ENCODE peak calls at places on chromosomes 3 and 15, in five cellular contexts. U is K562, G is IMR-90, F is GM23338, I is mammary epithelial cell. N is an unnamed sample.

GRCh38 chr15:66834863-66835557 is 133.0 kb downstream of the SMAD6 start:
- DNase-seq in G (no peak), U (no peak), I (no peak), F (peak; percentile 82), N (no peak)

GRCh38 chr3:182979103-182979697 is 1.1 kb downstream of the DCUN1D1 start:
- DNase-seq in I (peak; percentile 21), U (no peak), G (peak; percentile 11), F (no peak), N (peak; percentile 46)

GRCh38 chr3:149224736-149225594 is 3.3 kb upstream of the CP start:
- DNase-seq in F (no peak), G (peak; percentile 92), I (peak; percentile 96), U (peak; percentile 13), N (peak; percentile 78)

GRCh38 chr3:72896996-72897757 is 9.3 kb downstream of the GXYLT2 start:
- DNase-seq in G (peak; percentile 69), F (no peak), I (peak; percentile 12), U (no peak), N (no peak)

GRCh38 chr15:72198410-72199270 is 1.1 kb upstream of the GRAMD2A start:
- DNase-seq in F (peak; percentile 20), U (no peak), G (no peak), I (no peak), N (no peak)

GRCh38 chr15:74867562-74868458 is 5.4 kb downstream of the SCAMP2 start:
- DNase-seq in F (no peak), U (no peak), I (no peak), G (no peak), N (no peak)

GRCh38 chr3:106326941-106327765 is 458.3 kb upstream of the CBLB start:
- DNase-seq in I (no peak), F (no peak), U (no peak), G (peak; percentile 43), N (no peak)

GRCh38 chr15:67248106-67248505 is 6.4 kb downstream of the AAGAB start:
- DNase-seq in I (peak; percentile 5), U (no peak), F (no peak), G (peak; percentile 54), N (no peak)

GRCh38 chr15:58467722-58468436 is 36.1 kb downstream of the LIPC start:
- DNase-seq in F (no peak), G (no peak), I (no peak), U (no peak), N (no peak)

GRCh38 chr3:122100591-122101491 is 45.7 kb downstream of the CD86 start:
- DNase-seq in F (peak; percentile 6), I (no peak), G (no peak), U (no peak), N (no peak)

GRCh38 chr3:175129126-175129525 is 270.0 kb downstream of the NAALADL2 start:
- DNase-seq in I (peak; percentile 55), U (no peak), G (peak; percentile 63), F (no peak), N (no peak)

GRCh38 chr15:72782993-72783562 is 480 bp downstream of the ADPGK start:
- DNase-seq in I (peak; percentile 41), F (peak; percentile 43), U (no peak), G (peak; percentile 27), N (peak; percentile 74)

GRCh38 chr3:188021502-188022040 is 132.4 kb upstream of the LPP start:
- DNase-seq in U (no peak), G (peak; percentile 84), F (peak; percentile 27), I (peak; percentile 17), N (no peak)

GRCh38 chr3:21783834-21784233 is 32.8 kb upstream of the ZNF385D start:
- DNase-seq in I (no peak), F (no peak), U (peak; percentile 13), G (no peak), N (no peak)
- H3K4me3 ChIP-seq in I (no peak overlapping the region), F (no peak overlapping the region), U (no peak overlapping the region), G (no peak overlapping the region), N (no peak overlapping the region)

DNA sequence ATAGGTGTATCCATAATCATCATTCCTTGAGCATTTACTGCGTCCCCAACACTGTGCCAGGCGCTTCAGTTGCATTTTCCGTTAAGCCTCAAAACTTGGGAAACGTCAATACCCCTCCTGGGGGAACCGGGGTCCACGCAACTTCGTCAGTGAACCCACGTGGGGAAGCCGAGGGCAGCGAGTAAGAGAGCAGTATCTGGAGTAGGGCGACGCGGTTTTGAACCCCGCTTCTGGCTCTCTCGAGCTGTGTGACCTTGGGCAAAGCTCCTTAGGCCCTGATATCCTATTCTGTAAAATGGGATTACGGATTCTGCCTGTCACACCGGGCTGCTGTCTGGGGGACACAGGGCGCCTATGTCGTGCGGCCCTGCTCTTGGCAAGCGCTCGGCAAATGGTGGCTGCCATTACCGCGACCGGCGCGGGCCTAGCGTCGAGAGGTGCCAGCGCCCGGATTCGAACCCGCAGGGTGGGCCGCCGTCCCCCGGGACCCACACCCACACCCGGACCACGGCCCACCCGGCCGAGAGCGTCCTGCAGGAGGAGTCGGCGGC is 590 bp downstream of the POLG start:
- DNase-seq in F (no peak), U (no peak), G (no peak), I (peak; percentile 8), N (no peak)
- H2AFZ ChIP-seq in F (no peak overlapping the region), U (peak overlapping the region; percentile 91), G (peak overlapping the region; percentile 96), I (peak overlapping the region; percentile 89), N (peak overlapping the region; percentile 36)

GRCh38 chr3:47791193-47791855 is 9.6 kb upstream of the SMARCC1 start:
- DNase-seq in I (no peak), G (no peak), F (no peak), U (no peak), N (no peak)

GRCh38 chr3:47794585-47794984 is 8.4 kb upstream of the DHX30 start:
- DNase-seq in G (no peak), I (no peak), U (no peak), F (no peak), N (no peak)

DNA sequence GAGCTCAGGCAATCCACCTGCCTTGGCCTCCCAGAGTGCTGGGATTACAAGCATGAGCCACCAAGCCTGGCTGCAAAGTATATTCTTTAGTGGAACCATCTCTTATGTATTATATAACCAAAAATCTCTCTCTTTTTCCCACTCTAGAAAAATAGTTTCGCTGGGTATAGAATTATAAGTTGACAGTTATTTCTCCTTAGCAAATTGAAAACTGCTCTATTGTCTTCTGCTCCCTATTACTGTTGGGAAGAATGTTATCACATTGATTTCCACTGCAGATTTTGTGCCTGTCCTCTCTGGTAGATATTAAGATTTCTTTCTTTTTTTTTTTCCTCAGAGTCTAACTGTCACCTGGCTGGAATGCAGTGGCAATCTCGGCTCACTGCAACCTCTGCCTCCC is 10.2 kb upstream of the DHX30 start:
- DNase-seq in G (no peak), I (no peak), U (no peak), F (no peak), N (no peak)
- H3K4me3 ChIP-seq in G (no peak overlapping the region), I (no peak overlapping the region), U (no peak overlapping the region), F (no peak overlapping the region), N (no peak overlapping the region)

GRCh38 chr3:42846682-42847522 is 28.8 kb downstream of the CYP8B1 start:
- DNase-seq in I (no peak), G (no peak), U (peak; percentile 67), F (no peak), N (no peak)
- H2AFZ ChIP-seq in I (no peak overlapping the region), G (no peak overlapping the region), U (peak overlapping the region; percentile 83), F (peak overlapping the region; percentile 43), N (peak overlapping the region; percentile 12)

GRCh38 chr15:76336254-76337046 is at the start of gene ISL2:
- DNase-seq in F (peak; percentile 97), G (peak; percentile 96), I (peak; percentile 90), U (peak; percentile 99), N (peak; percentile 79)
- H3K4me3 ChIP-seq in F (peak within 1 kb of the TSS; percentile 52), G (peak within 1 kb of the TSS; percentile 68), I (peak within 1 kb of the TSS; percentile 14), U (peak within 1 kb of the TSS; percentile 53), N (peak within 1 kb of the TSS; percentile 61)

DNA sequence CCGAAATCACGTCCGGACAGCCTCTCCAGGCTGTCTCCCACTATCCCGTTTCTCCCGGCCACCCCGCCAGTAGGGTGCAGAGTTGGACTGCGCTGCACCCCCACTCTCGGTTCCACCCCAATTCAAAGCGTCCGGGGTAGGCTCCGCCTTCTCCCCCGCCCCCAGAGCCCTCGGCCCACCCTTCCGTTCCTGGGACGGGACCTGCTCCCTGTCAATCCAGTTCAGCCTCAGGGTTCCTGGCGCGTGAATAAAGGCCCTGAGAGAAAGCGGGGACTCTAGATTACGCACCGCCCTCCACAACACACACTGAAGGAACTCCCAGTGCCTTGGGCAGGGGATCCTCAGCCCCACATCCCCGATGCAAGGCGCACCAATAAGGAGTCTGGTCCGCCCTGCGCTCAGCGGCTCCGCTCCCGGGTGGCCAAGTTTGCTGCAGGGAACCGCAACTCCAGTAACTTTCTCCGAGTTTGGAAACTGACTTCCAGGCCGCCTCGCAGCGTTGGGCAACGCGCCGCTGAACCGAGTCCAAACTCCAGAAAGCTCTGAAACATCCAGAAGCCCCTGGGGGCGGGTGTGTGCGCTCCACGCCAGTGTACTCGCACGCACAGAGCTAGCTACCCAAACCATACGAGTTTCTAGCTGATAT is 1.9 kb downstream of the ADAMTS9 start:
- DNase-seq in G (peak; percentile 88), U (peak; percentile 19), F (peak; percentile 92), I (peak; percentile 95), N (no peak)
- H2AFZ ChIP-seq in G (peak overlapping the region; percentile 93), U (peak overlapping the region; percentile 63), F (peak overlapping the region; percentile 96), I (peak overlapping the region; percentile 94), N (peak overlapping the region; percentile 9)

GRCh38 chr15:76991741-76992645 is 2.9 kb upstream of the PSTPIP1 start:
- DNase-seq in G (no peak), U (no peak), F (no peak), I (no peak), N (no peak)

GRCh38 chr15:76994496-76994895 is 430 bp upstream of the PSTPIP1 start:
- DNase-seq in U (no peak), F (no peak), G (no peak), I (no peak), N (no peak)

GRCh38 chr15:76994971-76995945 is at the start of gene PSTPIP1:
- DNase-seq in U (no peak), I (peak; percentile 43), F (no peak), G (no peak), N (no peak)

GRCh38 chr15:76993114-76993715 is 1.7 kb upstream of the PSTPIP1 start:
- DNase-seq in F (no peak), U (no peak), G (no peak), I (no peak), N (no peak)

GRCh38 chr15:76994001-76994400 is 925 bp upstream of the PSTPIP1 start:
- DNase-seq in I (no peak), F (no peak), G (no peak), U (no peak), N (no peak)
- H3K4me3 ChIP-seq in I (no peak overlapping the region), F (no peak overlapping the region), G (no peak overlapping the region), U (no peak overlapping the region), N (no peak overlapping the region)

N was measured in MM.1S.